ENCODE peak calls at places on chromosomes 6 and 20, in five cellular contexts. D, Q, U, C and A are unnamed samples.

GRCh38 chr20:32509639-32510066 is 75.5 kb downstream of the NOL4L start:
- DNase-seq in D (peak), Q (peak), U (no peak), C (peak), A (peak)

GRCh38 chr6:169620171-169621125 is 81.4 kb downstream of the WDR27 start:
- DNase-seq in D (no peak), Q (no peak), U (no peak), C (peak), A (no peak)

GRCh38 chr20:32018269-32019155 is 8.3 kb downstream of the CCM2L start:
- DNase-seq in D (peak), Q (peak), U (peak), C (peak), A (peak)

GRCh38 chr6:141752677-141753076 is 380.0 kb upstream of the GJE1 start:
- DNase-seq in D (peak), Q (no peak), U (no peak), C (no peak), A (no peak)

GRCh38 chr6:77021778-77022177 is 441.5 kb downstream of the HTR1B start:
- DNase-seq in D (no peak), Q (no peak), U (no peak), C (no peak), A (no peak)

GRCh38 chr20:44619294-44619693 is 32.2 kb downstream of the ADA start:
- DNase-seq in D (no peak), Q (no peak), U (no peak), C (no peak), A (no peak)

GRCh38 chr20:20083796-20084195 is 31.5 kb downstream of the CFAP61 start:
- DNase-seq in D (peak), Q (no peak), U (no peak), C (peak), A (no peak)

GRCh38 chr6:33419580-33420492 is at the start of gene SYNGAP1:
- DNase-seq in D (no peak), Q (no peak), U (no peak), C (peak), A (no peak)

GRCh38 chr6:89966250-89966588 is 72.0 kb downstream of the GJA10 start:
- DNase-seq in D (no peak), Q (no peak), U (no peak), C (no peak), A (no peak)

GRCh38 chr6:152636675-152637421 is at the start of gene SYNE1:
- DNase-seq in D (peak), Q (no peak), U (peak), C (peak), A (no peak)

GRCh38 chr6:163793584-163793983 is 379.1 kb downstream of the QKI start:
- DNase-seq in D (no peak), Q (no peak), U (no peak), C (peak), A (no peak)

GRCh38 chr6:108714012-108714773 is 134.0 kb upstream of the ARMC2 start:
- DNase-seq in D (no peak), Q (no peak), U (no peak), C (peak), A (peak)

GRCh38 chr6:35519313-35520015 is 6.8 kb upstream of the TULP1 start:
- DNase-seq in D (no peak), Q (no peak), U (no peak), C (no peak), A (no peak)

GRCh38 chr20:2032168-2032567 is 38.3 kb upstream of the PDYN start:
- DNase-seq in D (no peak), Q (no peak), U (peak), C (peak), A (no peak)